ENCODE peak calls at places on chromosome 22, in five cellular contexts. R, J, P, W and T are unnamed samples.

GRCh38 chr22:46042786-46043185 is 65.8 kb upstream of the WNT7B start:
- DNase-seq in W (no peak), J (no peak), P (peak; percentile 81), R (no peak), T (peak; percentile 28)

GRCh38 chr22:28129319-28129962 is 210.4 kb upstream of the PITPNB start:
- DNase-seq in W (no peak), P (no peak), R (peak; percentile 46), J (no peak), T (no peak)

GRCh38 chr22:37953062-37953436 is 352 bp downstream of the C22orf23 start:
- DNase-seq in W (peak; percentile 16), P (no peak), J (no peak), R (no peak), T (no peak)

GRCh38 chr22:40533712-40534378 is 102.7 kb downstream of the MRTFA start:
- DNase-seq in W (peak; percentile 47), J (peak; percentile 82), R (peak; percentile 62), P (peak; percentile 85), T (no peak)

GRCh38 chr22:46111645-46112306 is 38.5 kb upstream of the PPARA start:
- DNase-seq in R (no peak), J (no peak), P (no peak), W (no peak), T (no peak)

GRCh38 chr22:43466710-43467109 is 54.9 kb downstream of the MPPED1 start:
- DNase-seq in R (no peak), P (no peak), W (no peak), J (no peak), T (no peak)

GRCh38 chr22:40635008-40635939 is 1.2 kb downstream of the MRTFA start:
- DNase-seq in R (no peak), W (no peak), P (peak; percentile 42), J (peak; percentile 37), T (no peak)

GRCh38 chr22:41242396-41243117 is 1.8 kb upstream of the CHADL start:
- DNase-seq in W (no peak), R (no peak), P (no peak), J (no peak), T (no peak)

GRCh38 chr22:27684856-27685255 is 116.7 kb downstream of the MN1 start:
- DNase-seq in R (no peak), J (peak; percentile 28), W (no peak), P (no peak), T (no peak)

GRCh38 chr22:31277741-31278642 is 14.3 kb downstream of the PIK3IP1 start:
- DNase-seq in W (no peak), R (no peak), J (no peak), P (no peak), T (no peak)

GRCh38 chr22:17116931-17117330 is 4.2 kb downstream of the TMEM121B start:
- DNase-seq in J (no peak), R (no peak), W (no peak), P (peak; percentile 69), T (no peak)

GRCh38 chr22:41382098-41382578 is 396 bp downstream of the TEF start:
- DNase-seq in W (peak; percentile 53), P (peak; percentile 92), J (no peak), R (peak; percentile 25), T (peak; percentile 81)

GRCh38 chr22:46297151-46297819 is 615 bp downstream of the GTSE1 start:
- DNase-seq in J (peak; percentile 30), W (no peak), R (peak; percentile 43), P (peak; percentile 87), T (peak; percentile 52)

GRCh38 chr22:42930810-42931420 is 73.8 kb upstream of the ARFGAP3 start:
- DNase-seq in R (peak; percentile 74), P (peak; percentile 26), J (no peak), W (no peak), T (no peak)

GRCh38 chr22:46723882-46724281 is 14.2 kb downstream of the CERK start:
- DNase-seq in J (no peak), R (no peak), W (no peak), P (peak; percentile 21), T (no peak)

DNA sequence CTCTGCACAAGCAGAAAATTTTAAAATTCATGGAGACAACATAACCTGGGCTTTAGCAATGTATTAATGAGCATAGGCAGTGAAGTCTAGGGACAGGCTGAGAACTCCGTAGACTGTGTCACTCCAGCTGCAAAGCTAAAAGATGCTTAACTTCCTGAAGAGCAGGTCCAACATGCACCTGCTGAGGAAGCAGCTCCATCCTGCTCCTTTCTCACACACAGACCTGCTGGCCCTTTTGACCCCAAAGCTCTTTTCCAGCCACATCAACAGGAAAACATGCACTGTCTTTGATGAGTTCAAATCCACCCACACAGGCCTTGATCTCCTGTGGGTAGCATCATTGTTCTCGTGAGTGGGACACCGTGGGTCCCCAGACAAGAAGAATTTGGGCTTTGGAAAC is 36.0 kb downstream of the SYN3 start:
- DNase-seq in R (no peak), J (no peak), P (no peak), W (no peak), T (no peak)
- H3K4me1 ChIP-seq in R (no peaks in the 10 kb centered on the region), J (no peaks in the 10 kb centered on the region), P (no peaks in the 10 kb centered on the region), W (no peaks in the 10 kb centered on the region), T (no peaks in the 10 kb centered on the region)

GRCh38 chr22:50518628-50519027 is 6.8 kb downstream of the SCO2 start:
- DNase-seq in P (no peak), W (no peak), J (no peak), R (no peak), T (no peak)
- H3K4me1 ChIP-seq in P (no peaks in the 10 kb centered on the region), W (no peaks in the 10 kb centered on the region), J (no peaks in the 10 kb centered on the region), R (peaks cover under 1% of the 10 kb centered on the region), T (peaks cover under 1% of the 10 kb centered on the region)

DNA sequence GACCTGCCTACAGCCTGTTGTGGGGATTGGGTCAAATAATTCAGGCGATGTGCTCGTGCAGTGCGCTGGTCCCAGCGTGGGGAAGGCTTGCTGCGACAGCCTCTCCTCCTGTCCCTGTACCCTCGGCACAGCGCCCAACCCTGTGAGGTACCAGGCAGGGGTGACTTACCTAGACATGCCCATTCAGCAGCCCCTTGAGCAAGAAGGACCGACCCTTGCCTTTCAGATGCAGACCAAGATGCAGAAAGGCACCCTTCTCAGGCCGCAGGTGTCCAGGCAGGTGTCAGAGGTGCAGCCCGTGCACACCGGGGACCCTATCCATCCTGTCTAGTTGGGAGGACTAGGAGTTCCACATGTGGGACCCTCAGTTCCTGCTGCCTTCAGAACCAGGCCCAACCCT is 102.7 kb downstream of the BCR start:
- DNase-seq in P (no peak), R (no peak), J (no peak), W (no peak), T (no peak)
- H3K4me1 ChIP-seq in P (peaks cover 12% of the 10 kb centered on the region), R (peaks cover 22% of the 10 kb centered on the region), J (no peaks in the 10 kb centered on the region), W (peaks cover 27% of the 10 kb centered on the region), T (peaks cover 43% of the 10 kb centered on the region)

GRCh38 chr22:36330127-36330526 is 57.6 kb downstream of the MYH9 start:
- DNase-seq in R (no peak), P (no peak), J (no peak), W (no peak), T (no peak)

GRCh38 chr22:36332623-36333331 is 55.0 kb downstream of the MYH9 start:
- DNase-seq in W (no peak), P (peak; percentile 86), R (peak; percentile 89), J (peak; percentile 65), T (peak; percentile 61)

GRCh38 chr22:36330655-36331305 is 57.0 kb downstream of the MYH9 start:
- DNase-seq in P (peak; percentile 84), J (peak; percentile 70), W (no peak), R (peak; percentile 46), T (no peak)

GRCh38 chr22:36331912-36332622 is 55.7 kb downstream of the MYH9 start:
- DNase-seq in W (peak; percentile 18), R (peak; percentile 68), P (peak; percentile 87), J (peak; percentile 59), T (peak; percentile 85)

DNA sequence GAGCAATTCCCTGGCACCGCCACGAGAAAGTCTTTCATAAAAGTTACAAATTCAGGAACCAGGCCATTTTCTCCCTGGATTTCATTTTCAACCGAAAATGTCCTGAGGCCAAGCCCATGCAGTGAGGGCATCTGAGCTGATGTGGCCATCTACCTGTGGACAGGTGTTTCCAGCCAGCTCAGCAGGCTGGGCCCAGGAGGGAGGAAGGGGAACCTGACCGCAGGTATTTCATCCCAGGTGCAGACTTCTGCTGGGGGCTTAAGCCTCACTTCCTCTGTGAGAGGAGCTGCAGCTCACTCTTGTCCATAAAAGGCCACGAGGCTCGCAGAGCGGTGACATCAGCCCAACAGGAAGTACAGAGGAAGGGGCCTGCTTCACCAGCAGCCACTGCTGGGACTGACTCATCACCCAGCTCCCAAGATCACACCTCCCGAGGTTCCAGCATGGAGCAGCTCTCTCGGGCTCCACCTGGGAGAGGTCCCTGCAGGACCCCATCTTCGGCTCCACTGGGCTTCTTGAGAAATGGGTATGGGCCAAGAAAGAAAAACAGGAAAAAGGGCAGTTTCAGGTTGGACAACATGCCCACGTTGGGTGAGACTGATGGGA is 56.4 kb downstream of the MYH9 start:
- DNase-seq in J (peak; percentile 93), R (peak; percentile 96), P (peak; percentile 90), W (peak; percentile 67), T (peak; percentile 89)
- H3K4me1 ChIP-seq in J (peaks cover 75% of the 10 kb centered on the region), R (peaks cover 78% of the 10 kb centered on the region), P (peaks cover 99% of the 10 kb centered on the region), W (peaks cover 99% of the 10 kb centered on the region), T (peaks cover 100% of the 10 kb centered on the region)

GRCh38 chr22:23858484-23858815 is 775 bp downstream of the SLC2A11 start:
- DNase-seq in R (no peak), J (no peak), P (no peak), W (no peak), T (no peak)
- H3K4me1 ChIP-seq in R (peaks cover 5% of the 10 kb centered on the region), J (peaks cover 15% of the 10 kb centered on the region), P (peaks cover 10% of the 10 kb centered on the region), W (peaks cover 9% of the 10 kb centered on the region), T (peaks cover 9% of the 10 kb centered on the region)

GRCh38 chr22:21686634-21687393 is 21.0 kb downstream of the PPIL2 start:
- DNase-seq in J (no peak), R (no peak), W (no peak), P (peak; percentile 57), T (no peak)

GRCh38 chr22:21685164-21685513 is 19.3 kb downstream of the PPIL2 start:
- DNase-seq in J (no peak), W (no peak), R (no peak), P (peak; percentile 49), T (no peak)

GRCh38 chr22:21684492-21685163 is 18.8 kb downstream of the PPIL2 start:
- DNase-seq in P (peak; percentile 51), W (no peak), J (no peak), R (no peak), T (no peak)

GRCh38 chr22:21687685-21688259 is 22.0 kb downstream of the PPIL2 start:
- DNase-seq in J (no peak), W (no peak), R (no peak), P (peak; percentile 81), T (no peak)

GRCh38 chr22:21686193-21686608 is 20.4 kb downstream of the PPIL2 start:
- DNase-seq in W (no peak), J (no peak), R (no peak), P (peak; percentile 55), T (no peak)
- H3K4me1 ChIP-seq in W (no peaks in the 10 kb centered on the region), J (no peaks in the 10 kb centered on the region), R (no peaks in the 10 kb centered on the region), P (no peaks in the 10 kb centered on the region), T (no peaks in the 10 kb centered on the region)

GRCh38 chr22:29914991-29915390 is 32.0 kb downstream of the MTMR3 start:
- DNase-seq in P (no peak), R (no peak), J (no peak), W (no peak), T (no peak)
- H3K4me1 ChIP-seq in P (peaks cover 33% of the 10 kb centered on the region), R (peaks cover 35% of the 10 kb centered on the region), J (no peaks in the 10 kb centered on the region), W (peaks cover 66% of the 10 kb centered on the region), T (peaks cover 67% of the 10 kb centered on the region)